ENCODE peak calls at places on chromosome 20, in nine cellular contexts. One of them, this sample, is unnamed.

GRCh38 chr20:278607-279571 is 11.7 kb downstream of the C20orf96 start:
- DNase-seq in DMS153: no peak
- DNase-seq in epithelial cell of esophagus: peak; percentile 43
- DNase-seq in HFFc6: no peak
- DNase-seq in substantia nigra: no peak
- DNase-seq in GM10248: no peak
- DNase-seq in neural progenitor cell: peak; percentile 33
- DNase-seq in NCI-H446 treated with DMSO at 0.1 percent for 48 hours: no peak
- DNase-seq in astrocyte: no peak
- DNase-seq in this sample: no peak

GRCh38 chr20:21623781-21624094 is 81.7 kb upstream of the PAX1 start:
- DNase-seq in DMS153: no peak
- DNase-seq in epithelial cell of esophagus: no peak
- DNase-seq in HFFc6: no peak
- DNase-seq in substantia nigra: no peak
- DNase-seq in GM10248: no peak
- DNase-seq in neural progenitor cell: no peak
- DNase-seq in NCI-H446 treated with DMSO at 0.1 percent for 48 hours: no peak
- DNase-seq in astrocyte: no peak
- DNase-seq in this sample: no peak

GRCh38 chr20:60224914-60225313 is 266.7 kb downstream of the CDH26 start:
- DNase-seq in DMS153: no peak
- DNase-seq in epithelial cell of esophagus: peak; percentile 14
- DNase-seq in HFFc6: no peak
- DNase-seq in substantia nigra: no peak
- DNase-seq in GM10248: no peak
- DNase-seq in neural progenitor cell: peak; percentile 61
- DNase-seq in NCI-H446 treated with DMSO at 0.1 percent for 48 hours: no peak
- DNase-seq in astrocyte: no peak
- DNase-seq in this sample: peak; percentile 20

GRCh38 chr20:24686156-24686555 is 216.7 kb downstream of the SYNDIG1 start:
- DNase-seq in DMS153: no peak
- DNase-seq in epithelial cell of esophagus: no peak
- DNase-seq in HFFc6: no peak
- DNase-seq in substantia nigra: no peak
- DNase-seq in GM10248: no peak
- DNase-seq in neural progenitor cell: no peak
- DNase-seq in NCI-H446 treated with DMSO at 0.1 percent for 48 hours: no peak
- DNase-seq in astrocyte: no peak
- DNase-seq in this sample: no peak

GRCh38 chr20:51487525-51488279 is 54.8 kb downstream of the NFATC2 start:
- DNase-seq in DMS153: no peak
- DNase-seq in epithelial cell of esophagus: peak; percentile 96
- DNase-seq in HFFc6: peak; percentile 55
- DNase-seq in substantia nigra: no peak
- DNase-seq in GM10248: no peak
- DNase-seq in neural progenitor cell: no peak
- DNase-seq in NCI-H446 treated with DMSO at 0.1 percent for 48 hours: no peak
- DNase-seq in astrocyte: peak; percentile 91
- DNase-seq in this sample: no peak

GRCh38 chr20:4099905-4100675 is 84.7 kb upstream of the RNF24 start:
- DNase-seq in DMS153: no peak
- DNase-seq in epithelial cell of esophagus: peak; percentile 38
- DNase-seq in HFFc6: no peak
- DNase-seq in substantia nigra: no peak
- DNase-seq in GM10248: no peak
- DNase-seq in neural progenitor cell: no peak
- DNase-seq in NCI-H446 treated with DMSO at 0.1 percent for 48 hours: peak; percentile 16
- DNase-seq in astrocyte: no peak
- DNase-seq in this sample: no peak

GRCh38 chr20:36756482-36756881 is 10.6 kb upstream of the NDRG3 start:
- DNase-seq in DMS153: no peak
- DNase-seq in epithelial cell of esophagus: no peak
- DNase-seq in HFFc6: no peak
- DNase-seq in substantia nigra: no peak
- DNase-seq in GM10248: no peak
- DNase-seq in neural progenitor cell: no peak
- DNase-seq in NCI-H446 treated with DMSO at 0.1 percent for 48 hours: no peak
- DNase-seq in astrocyte: no peak
- DNase-seq in this sample: no peak

GRCh38 chr20:21357851-21358250 is 39.5 kb downstream of the NKX2-4 start:
- DNase-seq in DMS153: peak; percentile 19
- DNase-seq in epithelial cell of esophagus: no peak
- DNase-seq in HFFc6: no peak
- DNase-seq in substantia nigra: no peak
- DNase-seq in GM10248: no peak
- DNase-seq in neural progenitor cell: peak; percentile 5
- DNase-seq in NCI-H446 treated with DMSO at 0.1 percent for 48 hours: no peak
- DNase-seq in astrocyte: no peak
- DNase-seq in this sample: no peak

GRCh38 chr20:41003143-41003932 is 25.3 kb upstream of the TOP1 start:
- DNase-seq in DMS153: peak; percentile 83
- DNase-seq in epithelial cell of esophagus: peak; percentile 99
- DNase-seq in HFFc6: peak; percentile 98
- DNase-seq in substantia nigra: no peak
- DNase-seq in GM10248: no peak
- DNase-seq in neural progenitor cell: no peak
- DNase-seq in NCI-H446 treated with DMSO at 0.1 percent for 48 hours: peak; percentile 33
- DNase-seq in astrocyte: peak; percentile 98
- DNase-seq in this sample: peak; percentile 21

GRCh38 chr20:51125774-51126173 is 102.9 kb upstream of the KCNG1 start:
- DNase-seq in DMS153: no peak
- DNase-seq in epithelial cell of esophagus: no peak
- DNase-seq in HFFc6: no peak
- DNase-seq in substantia nigra: no peak
- DNase-seq in GM10248: no peak
- DNase-seq in neural progenitor cell: no peak
- DNase-seq in NCI-H446 treated with DMSO at 0.1 percent for 48 hours: no peak
- DNase-seq in astrocyte: no peak
- DNase-seq in this sample: no peak

GRCh38 chr20:62752181-62752670 is 43.6 kb downstream of the NTSR1 start:
- DNase-seq in DMS153: no peak
- DNase-seq in epithelial cell of esophagus: no peak
- DNase-seq in HFFc6: no peak
- DNase-seq in substantia nigra: no peak
- DNase-seq in GM10248: no peak
- DNase-seq in neural progenitor cell: peak; percentile 31
- DNase-seq in NCI-H446 treated with DMSO at 0.1 percent for 48 hours: no peak
- DNase-seq in astrocyte: no peak
- DNase-seq in this sample: no peak

GRCh38 chr20:11912013-11912663 is 5.6 kb upstream of the BTBD3 start:
- DNase-seq in DMS153: no peak
- DNase-seq in epithelial cell of esophagus: peak; percentile 59
- DNase-seq in HFFc6: no peak
- DNase-seq in substantia nigra: no peak
- DNase-seq in GM10248: peak; percentile 22
- DNase-seq in neural progenitor cell: peak; percentile 21
- DNase-seq in NCI-H446 treated with DMSO at 0.1 percent for 48 hours: no peak
- DNase-seq in astrocyte: no peak
- DNase-seq in this sample: peak; percentile 15

GRCh38 chr20:22315771-22316170 is 268.6 kb downstream of the FOXA2 start:
- DNase-seq in DMS153: no peak
- DNase-seq in epithelial cell of esophagus: no peak
- DNase-seq in HFFc6: no peak
- DNase-seq in substantia nigra: no peak
- DNase-seq in GM10248: no peak
- DNase-seq in neural progenitor cell: no peak
- DNase-seq in NCI-H446 treated with DMSO at 0.1 percent for 48 hours: no peak
- DNase-seq in astrocyte: no peak
- DNase-seq in this sample: no peak

GRCh38 chr20:63134201-63134612 is 81.7 kb downstream of the YTHDF1 start:
- DNase-seq in DMS153: no peak
- DNase-seq in epithelial cell of esophagus: no peak
- DNase-seq in HFFc6: no peak
- DNase-seq in substantia nigra: no peak
- DNase-seq in GM10248: no peak
- DNase-seq in neural progenitor cell: peak; percentile 33
- DNase-seq in NCI-H446 treated with DMSO at 0.1 percent for 48 hours: no peak
- DNase-seq in astrocyte: no peak
- DNase-seq in this sample: no peak

GRCh38 chr20:47790032-47790965 is 5.0 kb upstream of the SULF2 start:
- DNase-seq in DMS153: no peak
- DNase-seq in epithelial cell of esophagus: peak; percentile 90
- DNase-seq in HFFc6: no peak
- DNase-seq in substantia nigra: no peak
- DNase-seq in GM10248: no peak
- DNase-seq in neural progenitor cell: no peak
- DNase-seq in NCI-H446 treated with DMSO at 0.1 percent for 48 hours: no peak
- DNase-seq in astrocyte: peak; percentile 98
- DNase-seq in this sample: no peak

GRCh38 chr20:33835773-33836172 is 24.6 kb downstream of the CHMP4B start:
- DNase-seq in DMS153: no peak
- DNase-seq in epithelial cell of esophagus: no peak
- DNase-seq in HFFc6: no peak
- DNase-seq in substantia nigra: no peak
- DNase-seq in GM10248: no peak
- DNase-seq in neural progenitor cell: no peak
- DNase-seq in NCI-H446 treated with DMSO at 0.1 percent for 48 hours: no peak
- DNase-seq in astrocyte: no peak
- DNase-seq in this sample: no peak

GRCh38 chr20:17843246-17844132 is 125.1 kb downstream of the SNX5 start:
- DNase-seq in DMS153: no peak
- DNase-seq in epithelial cell of esophagus: peak; percentile 71
- DNase-seq in HFFc6: peak; percentile 97
- DNase-seq in substantia nigra: no peak
- DNase-seq in GM10248: no peak
- DNase-seq in neural progenitor cell: no peak
- DNase-seq in NCI-H446 treated with DMSO at 0.1 percent for 48 hours: no peak
- DNase-seq in astrocyte: peak; percentile 98
- DNase-seq in this sample: no peak

GRCh38 chr20:44028868-44029847 is 114.5 kb downstream of the TOX2 start:
- DNase-seq in DMS153: no peak
- DNase-seq in epithelial cell of esophagus: no peak
- DNase-seq in HFFc6: no peak
- DNase-seq in substantia nigra: no peak
- DNase-seq in GM10248: peak; percentile 29
- DNase-seq in neural progenitor cell: no peak
- DNase-seq in NCI-H446 treated with DMSO at 0.1 percent for 48 hours: no peak
- DNase-seq in astrocyte: no peak
- DNase-seq in this sample: no peak

GRCh38 chr20:36008461-36009035 is 40.2 kb downstream of the CNBD2 start:
- DNase-seq in DMS153: no peak
- DNase-seq in epithelial cell of esophagus: no peak
- DNase-seq in HFFc6: no peak
- DNase-seq in substantia nigra: no peak
- DNase-seq in GM10248: no peak
- DNase-seq in neural progenitor cell: no peak
- DNase-seq in NCI-H446 treated with DMSO at 0.1 percent for 48 hours: no peak
- DNase-seq in astrocyte: no peak
- DNase-seq in this sample: no peak

GRCh38 chr20:51338692-51339440 is 203.7 kb downstream of the NFATC2 start:
- DNase-seq in DMS153: no peak
- DNase-seq in epithelial cell of esophagus: peak; percentile 70
- DNase-seq in HFFc6: peak; percentile 35
- DNase-seq in substantia nigra: no peak
- DNase-seq in GM10248: no peak
- DNase-seq in neural progenitor cell: no peak
- DNase-seq in NCI-H446 treated with DMSO at 0.1 percent for 48 hours: no peak
- DNase-seq in astrocyte: peak; percentile 89
- DNase-seq in this sample: no peak

GRCh38 chr20:16369441-16369840 is 203.8 kb downstream of the KIF16B start:
- DNase-seq in DMS153: no peak
- DNase-seq in epithelial cell of esophagus: no peak
- DNase-seq in HFFc6: no peak
- DNase-seq in substantia nigra: no peak
- DNase-seq in GM10248: no peak
- DNase-seq in neural progenitor cell: no peak
- DNase-seq in NCI-H446 treated with DMSO at 0.1 percent for 48 hours: no peak
- DNase-seq in astrocyte: no peak
- DNase-seq in this sample: no peak

GRCh38 chr20:31717478-31717946 is 5.2 kb downstream of the BCL2L1 start:
- DNase-seq in DMS153: no peak
- DNase-seq in epithelial cell of esophagus: no peak
- DNase-seq in HFFc6: no peak
- DNase-seq in substantia nigra: no peak
- DNase-seq in GM10248: peak; percentile 77
- DNase-seq in neural progenitor cell: no peak
- DNase-seq in NCI-H446 treated with DMSO at 0.1 percent for 48 hours: no peak
- DNase-seq in astrocyte: no peak
- DNase-seq in this sample: no peak

GRCh38 chr20:59493926-59494325 is 110.4 kb upstream of the PHACTR3 start:
- DNase-seq in DMS153: no peak
- DNase-seq in epithelial cell of esophagus: no peak
- DNase-seq in HFFc6: no peak
- DNase-seq in substantia nigra: no peak
- DNase-seq in GM10248: no peak
- DNase-seq in neural progenitor cell: no peak
- DNase-seq in NCI-H446 treated with DMSO at 0.1 percent for 48 hours: no peak
- DNase-seq in astrocyte: no peak
- DNase-seq in this sample: no peak

GRCh38 chr20:32387262-32387661 is 29.1 kb downstream of the ASXL1 start:
- DNase-seq in DMS153: no peak
- DNase-seq in epithelial cell of esophagus: no peak
- DNase-seq in HFFc6: no peak
- DNase-seq in substantia nigra: no peak
- DNase-seq in GM10248: peak; percentile 25
- DNase-seq in neural progenitor cell: no peak
- DNase-seq in NCI-H446 treated with DMSO at 0.1 percent for 48 hours: no peak
- DNase-seq in astrocyte: peak; percentile 75
- DNase-seq in this sample: no peak

This sample was measured in NCI-H1092 treated with DMSO at 0.1 percent for 48 hours.